ENCODE peak calls at places on chromosomes 5 and 9, in eight cellular contexts. J is GM13977, B is AG10803, E is astrocyte of the spinal cord, A is AG09309, C is PC-9, V is HL-60, O is esophagus muscularis mucosa. W is an unnamed sample.

GRCh38 chr5:87074934-87075541 is 192.6 kb upstream of the RASA1 start:
- DNase-seq in O (no peak), V (peak; percentile 5), E (no peak), A (no peak), B (no peak), J (peak; percentile 25), C (peak; percentile 49), W (peak; percentile 60)

GRCh38 chr5:179316111-179316551 is 29.1 kb downstream of the ADAMTS2 start:
- DNase-seq in V (no peak), O (no peak), C (no peak), E (no peak), B (no peak), J (no peak), A (no peak), W (no peak)

GRCh38 chr9:20417695-20418094 is 204.6 kb downstream of the MLLT3 start:
- DNase-seq in B (no peak), A (no peak), V (no peak), C (no peak), E (no peak), J (no peak), O (no peak), W (no peak)

GRCh38 chr5:63500242-63500641 is 462.0 kb downstream of the HTR1A start:
- DNase-seq in O (no peak), V (no peak), E (no peak), J (no peak), A (no peak), C (no peak), B (no peak), W (no peak)

GRCh38 chr5:81878333-81878732 is 93.5 kb upstream of the ATG10 start:
- DNase-seq in A (no peak), O (no peak), V (peak; percentile 23), B (no peak), J (no peak), C (no peak), E (no peak), W (no peak)

GRCh38 chr5:375336-375920 is 53.9 kb downstream of the AHRR start:
- DNase-seq in V (peak; percentile 0), B (no peak), A (no peak), E (no peak), C (no peak), J (no peak), O (peak; percentile 47), W (peak; percentile 21)

GRCh38 chr9:114259800-114260523 is 62.9 kb upstream of the ORM1 start:
- DNase-seq in C (no peak), O (no peak), J (no peak), V (no peak), E (no peak), A (no peak), B (no peak), W (no peak)

GRCh38 chr5:169717298-169717697 is 80.2 kb downstream of the DOCK2 start:
- DNase-seq in A (peak; percentile 55), O (no peak), E (no peak), B (peak; percentile 49), V (peak; percentile 92), C (no peak), J (no peak), W (no peak)

GRCh38 chr5:78568212-78568611 is 80.4 kb downstream of the LHFPL2 start:
- DNase-seq in J (no peak), A (no peak), O (peak; percentile 47), E (no peak), V (no peak), C (no peak), B (no peak), W (no peak)

GRCh38 chr5:148984333-148984732 is 78.5 kb downstream of the SH3TC2 start:
- DNase-seq in B (no peak), C (peak; percentile 78), A (no peak), E (no peak), O (no peak), J (no peak), V (no peak), W (no peak)

GRCh38 chr5:140239939-140240700 is 62.8 kb downstream of the PFDN1 start:
- DNase-seq in A (no peak), O (no peak), J (peak; percentile 72), C (peak; percentile 52), B (peak; percentile 57), V (peak; percentile 75), E (peak; percentile 74), W (peak; percentile 78)
- TF ChIP-seq CTCF in A (peak; percentile 79), O (peak; percentile 60), J (peak; percentile 83), C (peak; percentile 83), B (peak; percentile 69), V (peak; percentile 76), E (peak; percentile 84), W (peak; percentile 55)

GRCh38 chr5:59506285-59506877 is 387.1 kb downstream of the PDE4D start:
- DNase-seq in E (peak; percentile 54), J (no peak), B (peak; percentile 62), O (no peak), V (no peak), A (no peak), C (no peak), W (no peak)
- TF ChIP-seq CTCF in E (peak; percentile 27), J (peak; percentile 41), B (peak; percentile 65), O (no peak), V (no peak), A (peak; percentile 35), C (peak; percentile 82), W (no peak)

GRCh38 chr9:128025756-128026155 is 41.4 kb downstream of the NAIF1 start:
- DNase-seq in C (no peak), B (no peak), E (no peak), V (no peak), J (no peak), O (no peak), A (no peak), W (no peak)

GRCh38 chr9:128026255-128027165 is 40.6 kb downstream of the NAIF1 start:
- DNase-seq in B (no peak), O (no peak), E (no peak), A (no peak), C (no peak), V (peak; percentile 47), J (peak; percentile 57), W (peak; percentile 69)

GRCh38 chr9:128022886-128023285 is 42.1 kb upstream of the EEIG1 start:
- DNase-seq in B (peak; percentile 28), A (no peak), C (no peak), E (no peak), V (no peak), O (no peak), J (no peak), W (no peak)

GRCh38 chr9:128024761-128025308 is 42.3 kb downstream of the NAIF1 start:
- DNase-seq in J (no peak), A (no peak), V (no peak), C (no peak), E (no peak), O (no peak), B (no peak), W (no peak)

DNA sequence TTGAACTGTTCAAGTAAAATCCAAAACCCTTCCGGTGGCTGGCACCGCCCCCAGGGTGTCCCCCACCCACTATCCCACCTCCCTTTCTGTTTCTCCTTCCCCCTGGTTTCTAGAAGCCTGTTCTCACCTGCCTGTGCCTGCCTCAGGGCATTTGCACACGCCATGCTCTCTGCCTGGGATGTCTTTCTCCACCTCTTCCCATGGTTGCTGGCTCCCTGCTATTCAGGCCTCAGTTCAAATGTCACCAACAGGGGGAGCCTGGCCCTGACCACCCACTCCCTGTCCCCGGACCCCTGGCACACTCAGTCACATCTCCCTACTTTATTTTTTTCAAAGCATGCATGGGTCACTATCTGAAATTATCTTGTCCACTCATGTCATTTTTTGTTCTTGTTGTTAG is 39.9 kb upstream of the EEIG1 start:
- DNase-seq in J (no peak), E (no peak), V (no peak), A (no peak), B (no peak), C (no peak), O (no peak), W (no peak)
- TF ChIP-seq CTCF in J (peak; percentile 32), E (peak; percentile 16), V (no peak), A (peak; percentile 13), B (no peak), C (peak; percentile 28), O (no peak), W (peak; percentile 11)

GRCh38 chr9:14250779-14251145 is 63.2 kb downstream of the NFIB start:
- DNase-seq in E (no peak), J (no peak), A (no peak), O (no peak), C (no peak), B (peak; percentile 4), V (no peak), W (no peak)

GRCh38 chr9:14247577-14247976 is 66.4 kb downstream of the NFIB start:
- DNase-seq in C (no peak), A (no peak), V (no peak), O (no peak), J (no peak), E (no peak), B (no peak), W (no peak)

GRCh38 chr9:14248149-14248548 is 65.8 kb downstream of the NFIB start:
- DNase-seq in J (no peak), C (no peak), A (no peak), B (no peak), V (no peak), O (no peak), E (no peak), W (no peak)

GRCh38 chr9:14251146-14252071 is 62.5 kb downstream of the NFIB start:
- DNase-seq in C (peak; percentile 81), E (peak; percentile 87), O (peak; percentile 94), A (no peak), J (no peak), V (no peak), B (peak; percentile 62), W (no peak)

GRCh38 chr9:14249527-14249926 is 64.4 kb downstream of the NFIB start:
- DNase-seq in C (no peak), J (no peak), O (no peak), E (no peak), B (no peak), V (no peak), A (no peak), W (no peak)
- TF ChIP-seq CTCF in C (no peak), J (no peak), O (no peak), E (no peak), B (no peak), V (no peak), A (no peak), W (no peak)

DNA sequence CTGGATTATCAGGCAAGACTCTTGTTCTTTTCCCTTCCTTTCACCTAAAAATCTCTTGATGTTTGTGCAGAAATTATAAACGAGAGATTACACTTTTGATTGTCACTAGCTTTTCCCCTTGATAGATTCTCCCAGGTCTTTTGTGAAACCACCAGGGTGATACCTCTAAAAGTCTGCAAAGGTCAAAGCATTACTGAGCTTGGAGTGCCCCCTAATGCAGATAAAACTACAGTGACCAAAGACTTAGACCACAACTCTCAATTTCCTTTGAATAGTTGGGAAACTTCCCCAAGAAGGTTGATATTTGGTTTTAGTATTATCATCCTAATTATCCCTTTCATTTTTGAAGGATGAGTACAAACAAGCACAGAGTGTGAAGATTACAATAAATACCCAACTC is 173.1 kb downstream of the CYLC2 start:
- DNase-seq in E (no peak), V (no peak), A (no peak), J (no peak), O (no peak), C (no peak), B (no peak), W (no peak)
- TF ChIP-seq CTCF in E (no peak), V (no peak), A (no peak), J (no peak), O (no peak), C (no peak), B (no peak), W (no peak)

GRCh38 chr9:117409321-117409720 is 5.5 kb downstream of the ASTN2 start:
- DNase-seq in E (no peak), C (no peak), B (no peak), V (no peak), A (no peak), J (no peak), O (no peak), W (no peak)
- TF ChIP-seq CTCF in E (no peak), C (no peak), B (no peak), V (no peak), A (no peak), J (no peak), O (no peak), W (no peak)

W was measured in GM13976.